ENCODE peak calls at places on chromosomes 2 and 18, in six cellular contexts. G is posterior vena cava; M is Calu3; T is HS-27A; U is NCI-H524; S is activated CD4-positive, alpha-beta T cell treated with anti-CD3 and anti-CD28 coated beads, Interleukin-2, amount 50 U/mL, for 48 hours. L is an unnamed sample.

GRCh38 chr2:26569216-26570082 is 71.7 kb downstream of the CIB4 start:
- DNase-seq in S (no peak), U (no peak), T (no peak), M (no peak), G (peak), L (no peak)

GRCh38 chr2:66538291-66538690 is 103.4 kb downstream of the MEIS1 start:
- DNase-seq in S (no peak), M (no peak), T (no peak), U (no peak), G (no peak), L (no peak)

GRCh38 chr2:3595985-3596384 is 1.1 kb downstream of the COLEC11 start:
- DNase-seq in M (no peak), U (no peak), S (peak), T (no peak), G (peak), L (no peak)

GRCh38 chr2:73107211-73107926 is 5.4 kb downstream of the RAB11FIP5 start:
- DNase-seq in T (no peak), M (no peak), U (no peak), G (no peak), S (no peak), L (no peak)

GRCh38 chr18:23619388-23619873 is 33.1 kb upstream of the NPC1 start:
- DNase-seq in G (no peak), M (no peak), U (peak), S (peak), T (no peak), L (no peak)

GRCh38 chr2:190947711-190948251 is 66.2 kb downstream of the STAT1 start:
- DNase-seq in T (peak), U (peak), G (no peak), M (peak), S (no peak), L (peak)

GRCh38 chr2:162233197-162233596 is 10.0 kb downstream of the FAP start:
- DNase-seq in T (no peak), U (no peak), G (no peak), M (no peak), S (no peak), L (no peak)

GRCh38 chr2:1990724-1991123 is 246.4 kb upstream of the PXDN start:
- DNase-seq in S (no peak), U (peak), G (no peak), M (no peak), T (no peak), L (peak)

GRCh38 chr18:48404707-48405106 is 4.5 kb downstream of the ZBTB7C start:
- DNase-seq in M (no peak), T (no peak), G (no peak), U (no peak), S (no peak), L (no peak)

GRCh38 chr2:48504647-48505327 is 25.2 kb upstream of the STON1 start:
- DNase-seq in G (no peak), U (no peak), S (no peak), M (no peak), T (peak), L (no peak)

GRCh38 chr2:235026137-235026536 is 74.3 kb downstream of the SH3BP4 start:
- DNase-seq in G (no peak), M (peak), T (peak), U (no peak), S (no peak), L (peak)

GRCh38 chr2:241976296-241976695 is 106.8 kb downstream of the RTP5 start:
- DNase-seq in G (no peak), M (no peak), T (no peak), S (no peak), U (no peak), L (no peak)

GRCh38 chr2:182300603-182301002 is 126.2 kb downstream of the PDE1A start:
- DNase-seq in G (no peak), M (no peak), T (no peak), U (no peak), S (no peak), L (no peak)

GRCh38 chr2:10954416-10954815 is 42.7 kb downstream of the KCNF1 start:
- DNase-seq in U (no peak), T (no peak), G (peak), S (no peak), M (no peak), L (no peak)

GRCh38 chr2:206728277-206729199 is 10.3 kb upstream of the DYTN start:
- DNase-seq in S (no peak), T (no peak), M (peak), U (no peak), G (no peak), L (no peak)

GRCh38 chr2:105857076-105857740 is 112.5 kb downstream of the NCK2 start:
- DNase-seq in M (no peak), U (peak), T (no peak), G (no peak), S (peak), L (no peak)

GRCh38 chr2:97965146-97965545 is 30.6 kb downstream of the TMEM131 start:
- DNase-seq in S (no peak), U (no peak), G (no peak), T (no peak), M (no peak), L (peak)

GRCh38 chr2:172090947-172091625 is 5.8 kb downstream of the DLX1 start:
- DNase-seq in T (no peak), U (no peak), G (no peak), M (no peak), S (no peak), L (no peak)

GRCh38 chr2:43152186-43152585 is 74.2 kb downstream of the ZFP36L2 start:
- DNase-seq in S (no peak), M (no peak), T (no peak), U (no peak), G (no peak), L (no peak)

GRCh38 chr2:132589966-132590365 is 80.0 kb downstream of the LYPD1 start:
- DNase-seq in T (no peak), M (no peak), U (no peak), G (no peak), S (no peak), L (no peak)

GRCh38 chr2:14881663-14882327 is 249.3 kb downstream of the LRATD1 start:
- DNase-seq in M (no peak), U (no peak), G (no peak), T (no peak), S (no peak), L (no peak)

GRCh38 chr2:50575232-50575631 is 456.7 kb downstream of the NRXN1 start:
- DNase-seq in M (no peak), S (no peak), T (no peak), G (no peak), U (peak), L (no peak)